ENCODE peak calls at places on chromosomes 3 and 15, in nine cellular contexts. One of them, this sample, is unnamed.

GRCh38 chr15:67821784-67822451 is 3.4 kb upstream of the SKOR1 start:
- DNase-seq in NCI-H2029 treated with DMSO at 0.1 percent for 48 hours: no peak
- DNase-seq in stimulated activated CD4-positive, alpha-beta T cell treated with anti-CD3 and anti-CD28 coated beads, Interleukin-12 subunit alpha, Interleukin-12 subunit beta, amount 100 ng/mL, for 4 hours: no peak
- DNase-seq in NCI-H2171 treated with DMSO at 0.1 percent for 48 hours: no peak
- DNase-seq in non-pigmented ciliary epithelial cell: no peak
- DNase-seq in memory B cell: no peak
- DNase-seq in stimulated activated CD8-positive, alpha-beta memory T cell treated with anti-CD3 and anti-CD28 coated beads, Interleukin-7, amount 100 ng/mL, for 1 hour: no peak
- DNase-seq in activated CD4-positive, CD25-positive, alpha-beta regulatory T cell treated with anti-CD3 and anti-CD28 coated beads, Interleukin-2, amount 50 U/mL, for 72 hours: no peak
- DNase-seq in ACHN: no peak
- DNase-seq in this sample: no peak

GRCh38 chr15:29844290-29844903 is 22.1 kb upstream of the TJP1 start:
- DNase-seq in NCI-H2171 treated with DMSO at 0.1 percent for 48 hours: no peak
- DNase-seq in activated CD4-positive, CD25-positive, alpha-beta regulatory T cell treated with anti-CD3 and anti-CD28 coated beads, Interleukin-2, amount 50 U/mL, for 72 hours: no peak
- DNase-seq in stimulated activated CD4-positive, alpha-beta T cell treated with anti-CD3 and anti-CD28 coated beads, Interleukin-12 subunit alpha, Interleukin-12 subunit beta, amount 100 ng/mL, for 4 hours: no peak
- DNase-seq in ACHN: no peak
- DNase-seq in memory B cell: no peak
- DNase-seq in NCI-H2029 treated with DMSO at 0.1 percent for 48 hours: no peak
- DNase-seq in stimulated activated CD8-positive, alpha-beta memory T cell treated with anti-CD3 and anti-CD28 coated beads, Interleukin-7, amount 100 ng/mL, for 1 hour: no peak
- DNase-seq in non-pigmented ciliary epithelial cell: no peak
- DNase-seq in this sample: no peak

GRCh38 chr15:73851679-73852078 is 21.7 kb upstream of the TBC1D21 start:
- DNase-seq in activated CD4-positive, CD25-positive, alpha-beta regulatory T cell treated with anti-CD3 and anti-CD28 coated beads, Interleukin-2, amount 50 U/mL, for 72 hours: no peak
- DNase-seq in stimulated activated CD8-positive, alpha-beta memory T cell treated with anti-CD3 and anti-CD28 coated beads, Interleukin-7, amount 100 ng/mL, for 1 hour: no peak
- DNase-seq in non-pigmented ciliary epithelial cell: peak
- DNase-seq in stimulated activated CD4-positive, alpha-beta T cell treated with anti-CD3 and anti-CD28 coated beads, Interleukin-12 subunit alpha, Interleukin-12 subunit beta, amount 100 ng/mL, for 4 hours: peak
- DNase-seq in NCI-H2029 treated with DMSO at 0.1 percent for 48 hours: no peak
- DNase-seq in NCI-H2171 treated with DMSO at 0.1 percent for 48 hours: no peak
- DNase-seq in ACHN: peak
- DNase-seq in memory B cell: no peak
- DNase-seq in this sample: peak

GRCh38 chr3:146757759-146758158 is 152.6 kb upstream of the PLSCR5 start:
- DNase-seq in non-pigmented ciliary epithelial cell: no peak
- DNase-seq in stimulated activated CD8-positive, alpha-beta memory T cell treated with anti-CD3 and anti-CD28 coated beads, Interleukin-7, amount 100 ng/mL, for 1 hour: no peak
- DNase-seq in ACHN: no peak
- DNase-seq in NCI-H2171 treated with DMSO at 0.1 percent for 48 hours: no peak
- DNase-seq in activated CD4-positive, CD25-positive, alpha-beta regulatory T cell treated with anti-CD3 and anti-CD28 coated beads, Interleukin-2, amount 50 U/mL, for 72 hours: no peak
- DNase-seq in stimulated activated CD4-positive, alpha-beta T cell treated with anti-CD3 and anti-CD28 coated beads, Interleukin-12 subunit alpha, Interleukin-12 subunit beta, amount 100 ng/mL, for 4 hours: no peak
- DNase-seq in memory B cell: no peak
- DNase-seq in NCI-H2029 treated with DMSO at 0.1 percent for 48 hours: no peak
- DNase-seq in this sample: no peak

GRCh38 chr15:67224889-67225288 is 29.6 kb downstream of the AAGAB start:
- DNase-seq in stimulated activated CD4-positive, alpha-beta T cell treated with anti-CD3 and anti-CD28 coated beads, Interleukin-12 subunit alpha, Interleukin-12 subunit beta, amount 100 ng/mL, for 4 hours: no peak
- DNase-seq in activated CD4-positive, CD25-positive, alpha-beta regulatory T cell treated with anti-CD3 and anti-CD28 coated beads, Interleukin-2, amount 50 U/mL, for 72 hours: no peak
- DNase-seq in NCI-H2029 treated with DMSO at 0.1 percent for 48 hours: no peak
- DNase-seq in stimulated activated CD8-positive, alpha-beta memory T cell treated with anti-CD3 and anti-CD28 coated beads, Interleukin-7, amount 100 ng/mL, for 1 hour: no peak
- DNase-seq in NCI-H2171 treated with DMSO at 0.1 percent for 48 hours: no peak
- DNase-seq in non-pigmented ciliary epithelial cell: no peak
- DNase-seq in memory B cell: no peak
- DNase-seq in ACHN: no peak
- DNase-seq in this sample: no peak

GRCh38 chr3:94936023-94936580 is 873.2 kb downstream of the NSUN3 start:
- DNase-seq in non-pigmented ciliary epithelial cell: no peak
- DNase-seq in stimulated activated CD4-positive, alpha-beta T cell treated with anti-CD3 and anti-CD28 coated beads, Interleukin-12 subunit alpha, Interleukin-12 subunit beta, amount 100 ng/mL, for 4 hours: no peak
- DNase-seq in activated CD4-positive, CD25-positive, alpha-beta regulatory T cell treated with anti-CD3 and anti-CD28 coated beads, Interleukin-2, amount 50 U/mL, for 72 hours: no peak
- DNase-seq in memory B cell: no peak
- DNase-seq in ACHN: no peak
- DNase-seq in NCI-H2029 treated with DMSO at 0.1 percent for 48 hours: no peak
- DNase-seq in stimulated activated CD8-positive, alpha-beta memory T cell treated with anti-CD3 and anti-CD28 coated beads, Interleukin-7, amount 100 ng/mL, for 1 hour: no peak
- DNase-seq in NCI-H2171 treated with DMSO at 0.1 percent for 48 hours: no peak
- DNase-seq in this sample: no peak

GRCh38 chr3:127387556-127388153 is 99.8 kb upstream of the PRR20G start:
- DNase-seq in memory B cell: no peak
- DNase-seq in NCI-H2171 treated with DMSO at 0.1 percent for 48 hours: no peak
- DNase-seq in non-pigmented ciliary epithelial cell: no peak
- DNase-seq in NCI-H2029 treated with DMSO at 0.1 percent for 48 hours: no peak
- DNase-seq in stimulated activated CD8-positive, alpha-beta memory T cell treated with anti-CD3 and anti-CD28 coated beads, Interleukin-7, amount 100 ng/mL, for 1 hour: no peak
- DNase-seq in stimulated activated CD4-positive, alpha-beta T cell treated with anti-CD3 and anti-CD28 coated beads, Interleukin-12 subunit alpha, Interleukin-12 subunit beta, amount 100 ng/mL, for 4 hours: no peak
- DNase-seq in activated CD4-positive, CD25-positive, alpha-beta regulatory T cell treated with anti-CD3 and anti-CD28 coated beads, Interleukin-2, amount 50 U/mL, for 72 hours: no peak
- DNase-seq in ACHN: no peak
- DNase-seq in this sample: no peak

GRCh38 chr15:83658406-83658805 is 4.5 kb downstream of the ADAMTSL3 start:
- DNase-seq in stimulated activated CD4-positive, alpha-beta T cell treated with anti-CD3 and anti-CD28 coated beads, Interleukin-12 subunit alpha, Interleukin-12 subunit beta, amount 100 ng/mL, for 4 hours: no peak
- DNase-seq in NCI-H2029 treated with DMSO at 0.1 percent for 48 hours: no peak
- DNase-seq in non-pigmented ciliary epithelial cell: no peak
- DNase-seq in NCI-H2171 treated with DMSO at 0.1 percent for 48 hours: no peak
- DNase-seq in ACHN: no peak
- DNase-seq in stimulated activated CD8-positive, alpha-beta memory T cell treated with anti-CD3 and anti-CD28 coated beads, Interleukin-7, amount 100 ng/mL, for 1 hour: no peak
- DNase-seq in memory B cell: no peak
- DNase-seq in activated CD4-positive, CD25-positive, alpha-beta regulatory T cell treated with anti-CD3 and anti-CD28 coated beads, Interleukin-2, amount 50 U/mL, for 72 hours: no peak
- DNase-seq in this sample: no peak

GRCh38 chr3:124741027-124741426 is 10.8 kb downstream of the UMPS start:
- DNase-seq in stimulated activated CD8-positive, alpha-beta memory T cell treated with anti-CD3 and anti-CD28 coated beads, Interleukin-7, amount 100 ng/mL, for 1 hour: no peak
- DNase-seq in non-pigmented ciliary epithelial cell: no peak
- DNase-seq in NCI-H2029 treated with DMSO at 0.1 percent for 48 hours: no peak
- DNase-seq in activated CD4-positive, CD25-positive, alpha-beta regulatory T cell treated with anti-CD3 and anti-CD28 coated beads, Interleukin-2, amount 50 U/mL, for 72 hours: no peak
- DNase-seq in NCI-H2171 treated with DMSO at 0.1 percent for 48 hours: no peak
- DNase-seq in ACHN: no peak
- DNase-seq in stimulated activated CD4-positive, alpha-beta T cell treated with anti-CD3 and anti-CD28 coated beads, Interleukin-12 subunit alpha, Interleukin-12 subunit beta, amount 100 ng/mL, for 4 hours: no peak
- DNase-seq in memory B cell: no peak
- DNase-seq in this sample: no peak